ENCODE peak calls at places on chromosomes 13 and 19, in four cellular contexts. I, F, K and R are unnamed samples.

GRCh38 chr13:42970824-42971669 is 21.0 kb downstream of the EPSTI1 start:
- DNase-seq in I (peak; percentile 25), K (no peak), F (peak; percentile 71), R (peak; percentile 65)

GRCh38 chr13:114263590-114263989 is 17.8 kb upstream of the UPF3A start:
- DNase-seq in K (no peak), I (peak; percentile 41), F (no peak), R (peak; percentile 48)

GRCh38 chr13:102191951-102192461 is 209.8 kb downstream of the FGF14 start:
- DNase-seq in K (no peak), I (peak; percentile 91), F (peak; percentile 17), R (no peak)

GRCh38 chr13:33543631-33544030 is 258.1 kb upstream of the STARD13 start:
- DNase-seq in F (peak; percentile 7), K (no peak), I (no peak), R (peak; percentile 39)

GRCh38 chr13:65387743-65388347 is 1842.3 kb downstream of the PCDH9 start:
- DNase-seq in F (no peak), I (no peak), K (no peak), R (no peak)

GRCh38 chr19:13430790-13431582 is 75.3 kb downstream of the CACNA1A start:
- DNase-seq in F (peak; percentile 63), I (peak; percentile 7), K (no peak), R (peak; percentile 51)

GRCh38 chr13:85864963-85865530 is 65.8 kb upstream of the SLITRK6 start:
- DNase-seq in I (peak; percentile 1), K (no peak), F (peak; percentile 58), R (peak; percentile 10)

GRCh38 chr19:3440082-3440481 is 40.2 kb downstream of the SMIM24 start:
- DNase-seq in F (peak; percentile 50), I (no peak), K (no peak), R (peak; percentile 50)

GRCh38 chr13:91134773-91135124 is 212.7 kb upstream of the MIR17HG start:
- DNase-seq in F (no peak), K (no peak), I (no peak), R (no peak)

GRCh38 chr13:94617389-94618000 is 15.8 kb downstream of the GPR180 start:
- DNase-seq in F (no peak), I (no peak), K (no peak), R (peak; percentile 34)

GRCh38 chr19:17327654-17328516 is 6.8 kb downstream of the ANO8 start:
- DNase-seq in I (no peak), F (peak; percentile 96), K (no peak), R (no peak)

GRCh38 chr13:102642475-102642874 is 45.7 kb downstream of the TPP2 start:
- DNase-seq in K (no peak), F (no peak), I (peak; percentile 12), R (no peak)

GRCh38 chr13:44629465-44630183 is 53.5 kb upstream of the TSC22D1 start:
- DNase-seq in I (peak; percentile 88), F (no peak), K (no peak), R (no peak)

GRCh38 chr13:36778083-36778671 is 40.8 kb upstream of the RFXAP start:
- DNase-seq in F (peak; percentile 91), K (no peak), I (peak; percentile 96), R (no peak)

GRCh38 chr13:49308977-49309408 is 61.3 kb downstream of the CDADC1 start:
- DNase-seq in F (no peak), K (no peak), I (no peak), R (no peak)

GRCh38 chr13:104301216-104301975 is 1235.2 kb upstream of the SLC10A2 start:
- DNase-seq in K (no peak), F (no peak), I (peak; percentile 22), R (no peak)

GRCh38 chr19:30999726-31000125 is 349.5 kb downstream of the TSHZ3 start:
- DNase-seq in F (no peak), K (no peak), I (peak; percentile 39), R (no peak)

GRCh38 chr19:13790354-13790753 is 4.9 kb upstream of the ZSWIM4 start:
- DNase-seq in K (no peak), F (no peak), I (peak; percentile 59), R (no peak)

DNA sequence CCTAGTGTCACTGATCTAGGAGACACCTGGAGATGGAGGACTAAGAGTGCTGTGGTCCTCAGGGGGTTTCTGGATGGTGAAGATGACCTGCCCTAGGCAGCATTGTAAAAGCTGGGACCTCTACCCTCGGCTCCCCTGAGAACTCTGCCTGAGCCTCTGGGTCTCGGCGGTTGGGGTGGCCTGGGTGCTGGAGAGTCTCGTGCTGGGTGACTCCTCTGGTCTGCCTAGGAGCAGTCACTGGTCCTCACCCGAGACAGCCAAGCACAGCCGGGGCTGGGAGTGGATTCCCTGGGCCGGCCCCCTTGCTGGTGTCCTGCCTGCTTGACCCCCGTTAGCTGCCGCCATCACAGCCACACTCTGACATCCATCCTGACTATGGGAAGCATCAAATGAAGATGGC is 6.7 kb downstream of the KCTD15 start:
- DNase-seq in F (no peak), I (no peak), K (no peak), R (no peak)
- H4K20me1 ChIP-seq in F (peaks cover 58% of the 10 kb centered on the region), I (peaks cover 92% of the 10 kb centered on the region), K (peaks cover 14% of the 10 kb centered on the region), R (no peaks in the 10 kb centered on the region)

DNA sequence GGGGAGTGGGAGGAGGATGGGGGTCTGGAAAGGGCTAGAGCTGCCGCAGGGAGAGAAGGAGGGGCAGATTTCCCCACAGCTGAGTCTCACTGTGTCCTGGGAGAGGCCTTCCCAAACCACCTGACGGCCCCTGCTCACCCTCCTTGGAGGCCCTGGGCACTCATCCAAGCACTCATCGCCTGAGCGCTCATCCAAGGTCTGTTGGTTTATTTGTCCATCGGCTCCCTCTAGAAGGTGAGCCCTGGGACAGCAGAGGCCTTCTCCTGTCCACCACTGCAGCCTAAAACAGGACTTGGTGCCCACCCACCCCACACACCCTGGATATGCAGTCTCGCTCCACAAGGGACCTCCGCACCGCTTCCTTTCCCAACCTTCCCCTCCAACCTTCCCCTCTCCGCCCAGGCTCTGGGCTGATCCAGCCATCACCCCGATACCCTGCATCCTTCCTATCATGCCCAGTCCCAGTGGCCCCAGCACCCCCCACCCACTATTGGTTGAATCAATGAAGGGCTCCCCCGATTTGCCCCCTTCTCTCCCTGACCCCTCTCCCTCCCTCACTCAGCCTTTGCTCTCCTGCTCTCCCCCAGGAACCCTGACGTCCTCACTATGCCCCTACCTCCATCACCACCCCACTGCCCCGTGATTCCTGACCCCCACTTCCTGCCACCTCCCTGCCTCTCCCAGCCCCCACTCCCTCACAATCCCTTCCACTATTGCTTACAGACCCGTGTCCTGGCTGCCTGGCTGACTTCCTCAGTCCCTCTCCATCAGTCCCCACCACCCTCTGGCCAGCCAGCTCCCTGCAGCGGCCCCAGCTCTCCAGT is 1.6 kb downstream of the UBXN6 start:
- DNase-seq in K (no peak), I (peak; percentile 42), F (peak; percentile 48), R (no peak)
- H3K27ac ChIP-seq in K (no peak overlapping the region), I (peak overlapping the region; percentile 81), F (no peak overlapping the region), R (no peak overlapping the region)

GRCh38 chr19:46860846-46861690 is at the start of gene ARHGAP35:
- DNase-seq in K (no peak), F (no peak), I (no peak), R (peak; percentile 27)
- H4K20me1 ChIP-seq in K (peaks cover 14% of the 10 kb centered on the region), F (peaks cover 49% of the 10 kb centered on the region), I (peaks cover 47% of the 10 kb centered on the region), R (peaks cover 25% of the 10 kb centered on the region)

GRCh38 chr19:47498561-47498960 is 14.5 kb upstream of the KPTN start:
- DNase-seq in F (no peak), K (no peak), I (no peak), R (no peak)

GRCh38 chr19:47499371-47499770 is 15.4 kb upstream of the KPTN start:
- DNase-seq in K (no peak), I (no peak), F (no peak), R (no peak)

GRCh38 chr19:47495478-47496372 is 11.7 kb upstream of the KPTN start:
- DNase-seq in I (no peak), F (no peak), K (no peak), R (no peak)

GRCh38 chr19:47497821-47498520 is 14.0 kb upstream of the KPTN start:
- DNase-seq in K (no peak), F (no peak), I (no peak), R (no peak)

DNA sequence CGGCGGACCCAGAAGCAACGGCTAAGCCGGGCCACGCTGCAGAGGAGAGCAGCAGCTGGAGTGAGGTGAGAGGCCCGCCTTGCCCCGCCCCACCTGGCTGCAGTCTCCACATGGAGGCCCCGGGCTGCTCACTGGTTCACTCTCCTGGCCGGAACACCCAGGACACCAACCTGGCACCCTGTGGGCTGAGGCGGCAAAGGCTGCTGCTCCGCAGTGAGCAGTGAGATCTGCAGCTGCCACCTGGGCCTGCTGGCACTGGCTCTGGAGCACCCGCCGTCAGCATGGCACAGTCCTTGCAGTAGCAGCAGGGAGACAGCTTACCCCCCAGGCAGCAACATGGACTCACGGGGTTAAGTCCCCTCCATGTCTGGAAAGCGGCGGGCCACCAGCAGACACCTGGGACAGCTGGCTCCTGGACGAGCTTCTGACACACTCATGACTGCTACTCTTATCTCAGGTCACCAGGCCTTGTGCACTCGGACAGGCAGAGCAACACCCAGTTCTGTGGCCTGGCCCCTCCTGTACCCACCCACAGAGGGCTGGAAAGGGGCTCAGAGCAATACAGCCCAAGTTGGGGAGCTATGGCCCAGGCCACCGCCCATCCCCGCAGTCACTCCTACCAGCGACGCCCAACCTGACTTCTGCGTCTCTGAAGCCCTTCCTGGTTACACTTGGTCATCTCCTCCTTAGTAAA is 13.2 kb upstream of the KPTN start:
- DNase-seq in K (no peak), F (no peak), I (no peak), R (no peak)
- H3K27ac ChIP-seq in K (no peak overlapping the region), F (no peak overlapping the region), I (no peak overlapping the region), R (no peak overlapping the region)

GRCh38 chr13:29540799-29541198 is 54.7 kb downstream of the SLC7A1 start:
- DNase-seq in K (no peak), F (no peak), I (no peak), R (peak; percentile 15)
- H4K20me1 ChIP-seq in K (peaks cover 20% of the 10 kb centered on the region), F (no peaks in the 10 kb centered on the region), I (peaks cover 88% of the 10 kb centered on the region), R (peaks cover 37% of the 10 kb centered on the region)

GRCh38 chr19:16293133-16294085 is 31.2 kb upstream of the KLF2 start:
- DNase-seq in K (no peak), F (no peak), I (peak; percentile 96), R (no peak)
- H3K27ac ChIP-seq in K (no peak overlapping the region), F (no peak overlapping the region), I (peak overlapping the region; percentile 92), R (no peak overlapping the region)